ENCODE peak calls at places on chromosomes 11 and 22, in nine cellular contexts. F is adrenal gland, U is prostate gland, C is kidney, V is PC-3, G is keratinocyte, S is astrocyte, H is pancreas, Q is left ventricle myocardium inferior. O is an unnamed sample.

GRCh38 chr11:132024587-132025295 is 654.3 kb downstream of the NTM start:
- DNase-seq in F (no peak), U (no peak), C (no peak), V (peak; percentile 84), G (peak; percentile 66), S (peak; percentile 91), H (no peak), Q (no peak), O (no peak)

GRCh38 chr11:110409174-110409573 is 20.6 kb upstream of the FDX1 start:
- DNase-seq in F (peak; percentile 58), U (no peak), C (no peak), V (no peak), G (no peak), S (no peak), H (no peak), Q (no peak), O (no peak)

GRCh38 chr11:123264431-123264780 is 69.4 kb upstream of the CLMP start:
- DNase-seq in F (no peak), U (no peak), C (no peak), V (no peak), G (no peak), S (no peak), H (no peak), Q (no peak), O (no peak)

GRCh38 chr22:50516068-50516467 is 8.0 kb downstream of the NCAPH2 start:
- DNase-seq in F (no peak), U (no peak), C (no peak), V (no peak), G (no peak), S (no peak), H (no peak), Q (no peak), O (no peak)

GRCh38 chr11:118318112-118319030 is 13.8 kb downstream of the CD3E start:
- DNase-seq in F (no peak), U (no peak), C (no peak), V (peak; percentile 30), G (no peak), S (no peak), H (no peak), Q (no peak), O (peak; percentile 82)

GRCh38 chr11:27509953-27510352 is 3.4 kb upstream of the LIN7C start:
- DNase-seq in F (no peak), U (no peak), C (no peak), V (no peak), G (no peak), S (no peak), H (no peak), Q (no peak), O (no peak)

GRCh38 chr22:49241174-49241851 is 586.4 kb downstream of the BRD1 start:
- DNase-seq in F (no peak), U (peak; percentile 1), C (peak; percentile 41), V (no peak), G (no peak), S (no peak), H (no peak), Q (no peak), O (no peak)

GRCh38 chr11:61028135-61028729 is 56.8 kb downstream of the CD6 start:
- DNase-seq in F (no peak), U (no peak), C (no peak), V (peak; percentile 47), G (no peak), S (no peak), H (no peak), Q (no peak), O (no peak)

GRCh38 chr11:20459865-20460264 is 72.3 kb downstream of the PRMT3 start:
- DNase-seq in F (no peak), U (no peak), C (no peak), V (no peak), G (no peak), S (no peak), H (no peak), Q (no peak), O (no peak)

GRCh38 chr11:15793032-15793996 is 563.0 kb downstream of the SOX6 start:
- DNase-seq in F (no peak), U (no peak), C (no peak), V (peak; percentile 3), G (peak; percentile 69), S (peak; percentile 94), H (no peak), Q (no peak), O (no peak)

GRCh38 chr11:60788401-60789110 is 3.4 kb downstream of the MS4A10 start:
- DNase-seq in F (no peak), U (no peak), C (peak; percentile 34), V (no peak), G (no peak), S (no peak), H (no peak), Q (peak; percentile 23), O (no peak)

GRCh38 chr11:111230122-111230465 is 15.4 kb upstream of the POU2AF2 start:
- DNase-seq in F (no peak), U (no peak), C (no peak), V (no peak), G (no peak), S (no peak), H (no peak), Q (no peak), O (no peak)

GRCh38 chr11:102347526-102348331 is 715 bp downstream of the BIRC2 start:
- DNase-seq in F (no peak), U (peak; percentile 22), C (no peak), V (peak; percentile 60), G (no peak), S (peak; percentile 35), H (peak; percentile 41), Q (no peak), O (no peak)

GRCh38 chr11:46380340-46381045 is 976 bp upstream of the MDK start:
- DNase-seq in F (peak; percentile 68), U (peak; percentile 57), C (peak; percentile 92), V (peak; percentile 42), G (no peak), S (no peak), H (peak; percentile 60), Q (peak; percentile 76), O (peak; percentile 87)

GRCh38 chr11:115527534-115528125 is 23.4 kb upstream of the CADM1 start:
- DNase-seq in F (no peak), U (peak; percentile 36), C (no peak), V (no peak), G (no peak), S (no peak), H (no peak), Q (no peak), O (no peak)

GRCh38 chr22:19292262-19293230 is 1.0 kb upstream of the CLTCL1 start:
- DNase-seq in F (peak; percentile 69), U (peak; percentile 17), C (no peak), V (no peak), G (no peak), S (no peak), H (peak; percentile 28), Q (peak; percentile 15), O (peak; percentile 64)

GRCh38 chr11:115191761-115192160 is 312.5 kb downstream of the CADM1 start:
- DNase-seq in F (no peak), U (no peak), C (no peak), V (no peak), G (no peak), S (peak; percentile 29), H (no peak), Q (no peak), O (no peak)

GRCh38 chr11:114251797-114252327 is 44.3 kb upstream of the NNMT start:
- DNase-seq in F (no peak), U (no peak), C (no peak), V (no peak), G (no peak), S (no peak), H (no peak), Q (no peak), O (no peak)

GRCh38 chr11:75813126-75813525 is 1.9 kb upstream of the UVRAG start:
- DNase-seq in F (peak; percentile 3), U (no peak), C (no peak), V (peak; percentile 51), G (no peak), S (no peak), H (no peak), Q (no peak), O (no peak)

GRCh38 chr11:11578542-11578941 is 43.3 kb downstream of the GALNT18 start:
- DNase-seq in F (no peak), U (no peak), C (no peak), V (no peak), G (no peak), S (no peak), H (no peak), Q (no peak), O (no peak)
- H3K4me1 ChIP-seq in F (no peaks in the 10 kb centered on the region), U (peaks cover 4% of the 10 kb centered on the region), C (peaks cover 18% of the 10 kb centered on the region), V (peaks cover 9% of the 10 kb centered on the region), G (peaks cover 14% of the 10 kb centered on the region), S (peaks cover 4% of the 10 kb centered on the region), H (no peaks in the 10 kb centered on the region), Q (peaks cover 91% of the 10 kb centered on the region), O (peaks cover 38% of the 10 kb centered on the region)

GRCh38 chr11:67254768-67255167 is 11.5 kb upstream of the GRK2 start:
- DNase-seq in F (no peak), U (no peak), C (no peak), V (no peak), G (no peak), S (no peak), H (peak; percentile 6), Q (no peak), O (no peak)

GRCh38 chr11:67253872-67254624 is 12.2 kb upstream of the GRK2 start:
- DNase-seq in F (no peak), U (no peak), C (no peak), V (no peak), G (no peak), S (no peak), H (peak; percentile 6), Q (no peak), O (no peak)

GRCh38 chr11:67250059-67251043 is 15.9 kb upstream of the GRK2 start:
- DNase-seq in F (no peak), U (no peak), C (no peak), V (no peak), G (no peak), S (no peak), H (no peak), Q (no peak), O (no peak)

GRCh38 chr11:67251841-67252240 is 14.4 kb upstream of the GRK2 start:
- DNase-seq in F (no peak), U (no peak), C (no peak), V (no peak), G (no peak), S (no peak), H (no peak), Q (no peak), O (no peak)

GRCh38 chr11:67252831-67253239 is 13.4 kb upstream of the GRK2 start:
- DNase-seq in F (no peak), U (no peak), C (no peak), V (peak; percentile 65), G (no peak), S (peak; percentile 14), H (peak; percentile 16), Q (no peak), O (no peak)
- TF ChIP-seq CTCF in F (peak; percentile 37), U (no peak), C (peak; percentile 20), V (peak; percentile 70), G (peak; percentile 65), S (peak; percentile 33), H (no peak), Q (peak; percentile 38), O (peak; percentile 21)

GRCh38 chr11:65718964-65719492 is 1.6 kb downstream of the RNASEH2C start:
- DNase-seq in F (peak; percentile 94), U (no peak), C (no peak), V (no peak), G (no peak), S (no peak), H (peak; percentile 77), Q (no peak), O (no peak)
- H3K27ac ChIP-seq in F (peak overlapping the region; percentile 11), U (no peak overlapping the region), C (no peak overlapping the region), V (no peak overlapping the region), G (no peak overlapping the region), S (no peak overlapping the region), H (no peak overlapping the region), Q (peak overlapping the region; percentile 97), O (no peak overlapping the region)

GRCh38 chr22:39931271-39931670 is 28.9 kb upstream of the TMA7B start:
- DNase-seq in F (no peak), U (no peak), C (no peak), V (no peak), G (no peak), S (no peak), H (no peak), Q (no peak), O (no peak)
- H3K4me1 ChIP-seq in F (no peaks in the 10 kb centered on the region), U (no peaks in the 10 kb centered on the region), C (no peaks in the 10 kb centered on the region), V (no peaks in the 10 kb centered on the region), G (peaks cover 14% of the 10 kb centered on the region), S (no peaks in the 10 kb centered on the region), H (no peaks in the 10 kb centered on the region), Q (no peaks in the 10 kb centered on the region), O (no peaks in the 10 kb centered on the region)

O was measured in upper lobe of right lung.